ENCODE peak calls at places on chromosomes 2 and 18, in six cellular contexts. Z is NCI-H1417 treated with DMSO at 0.1 percent for 48 hours; L is activated CD8-positive, alpha-beta memory T cell treated with anti-CD3 and anti-CD28 coated beads, Interleukin-2, amount 50 U/mL, for 48 hours; C is PC-9; Y is iris pigment epithelial cell; F is HFF-Myc. X is an unnamed sample.
A peak's percentile ranks its signal among the peaks of the same experiment; 100 is the strongest.

GRCh38 chr2:153057743-153058142 is 339.3 kb downstream of the ARL6IP6 start:
- DNase-seq in L (no peak), C (no peak), Y (no peak), Z (no peak), F (no peak), X (no peak)

GRCh38 chr2:138827426-138828054 is 47.4 kb upstream of the NXPH2 start:
- DNase-seq in Z (peak; percentile 31), F (peak; percentile 39), C (peak; percentile 15), Y (peak; percentile 67), L (no peak), X (peak; percentile 67)

GRCh38 chr2:219010162-219010756 is 17.0 kb upstream of the CRYBA2 start:
- DNase-seq in F (no peak), Y (no peak), L (no peak), Z (no peak), C (peak; percentile 45), X (peak; percentile 39)

GRCh38 chr2:190210471-190210870 is 109.2 kb downstream of the HIBCH start:
- DNase-seq in C (no peak), Y (no peak), Z (no peak), L (no peak), F (no peak), X (no peak)

GRCh38 chr2:231666171-231667095 is 41.9 kb upstream of the PTMA start:
- DNase-seq in Y (peak; percentile 86), L (peak; percentile 38), C (peak; percentile 97), F (peak; percentile 88), Z (peak; percentile 68), X (peak; percentile 51)

GRCh38 chr2:24886114-24886501 is 33.9 kb downstream of the ADCY3 start:
- DNase-seq in Y (no peak), C (no peak), L (no peak), Z (no peak), F (no peak), X (no peak)

GRCh38 chr2:121804340-121804739 is 48.9 kb downstream of the TSN start:
- DNase-seq in F (no peak), Z (no peak), L (no peak), C (no peak), Y (peak; percentile 9), X (no peak)

GRCh38 chr18:71707985-71708500 is 836.1 kb downstream of the CBLN2 start:
- DNase-seq in F (no peak), Z (no peak), L (no peak), Y (no peak), C (no peak), X (no peak)

GRCh38 chr18:2881088-2881487 is 34.3 kb downstream of the EMILIN2 start:
- DNase-seq in Y (no peak), C (no peak), L (no peak), F (no peak), Z (no peak), X (no peak)

GRCh38 chr2:189304360-189304759 is 124.8 kb upstream of the COL5A2 start:
- DNase-seq in C (no peak), L (no peak), Z (no peak), Y (no peak), F (no peak), X (no peak)

GRCh38 chr2:37282746-37283145 is 41.9 kb downstream of the PRKD3 start:
- DNase-seq in C (no peak), Y (peak; percentile 56), Z (no peak), L (no peak), F (no peak), X (no peak)

GRCh38 chr2:216211141-216211540 is 102.0 kb downstream of the XRCC5 start:
- DNase-seq in L (no peak), C (peak; percentile 22), F (no peak), Y (no peak), Z (no peak), X (no peak)

GRCh38 chr2:190342601-190343000 is 788 bp upstream of the INPP1 start:
- DNase-seq in Y (no peak), L (no peak), Z (no peak), C (no peak), F (no peak), X (no peak)

GRCh38 chr18:58009166-58009565 is 34.9 kb upstream of the NEDD4L start:
- DNase-seq in Y (no peak), L (no peak), C (no peak), F (no peak), Z (no peak), X (no peak)

GRCh38 chr2:63013448-63013847 is 37.2 kb upstream of the OTX1 start:
- DNase-seq in Y (no peak), L (no peak), Z (no peak), C (no peak), F (no peak), X (no peak)

GRCh38 chr2:162301151-162301804 is 17.2 kb downstream of the IFIH1 start:
- DNase-seq in L (peak; percentile 69), Y (peak; percentile 76), F (peak; percentile 44), Z (no peak), C (peak; percentile 9), X (peak; percentile 69)

GRCh38 chr2:205058409-205058808 is 513.1 kb downstream of the PARD3B start:
- DNase-seq in L (no peak), F (no peak), Z (no peak), C (no peak), Y (peak; percentile 7), X (no peak)

GRCh38 chr2:181984060-181984459 is 1.6 kb upstream of the PPP1R1C start:
- DNase-seq in Z (no peak), Y (no peak), L (no peak), C (no peak), F (no peak), X (no peak)

GRCh38 chr2:79235135-79235534 is 75.6 kb upstream of the REG3A start:
- DNase-seq in L (no peak), Z (no peak), C (no peak), Y (no peak), F (no peak), X (no peak)

GRCh38 chr2:1548910-1549673 is 135.8 kb downstream of the TPO start:
- DNase-seq in C (no peak), L (no peak), Y (peak; percentile 8), F (no peak), Z (no peak), X (no peak)

GRCh38 chr2:112926707-112927106 is 15.7 kb downstream of the IL37 start:
- DNase-seq in F (no peak), Z (no peak), C (no peak), L (no peak), Y (no peak), X (no peak)

GRCh38 chr2:38925982-38926381 is 36.3 kb downstream of the ARHGEF33 start:
- DNase-seq in C (no peak), Y (no peak), Z (no peak), L (no peak), F (no peak), X (no peak)

GRCh38 chr2:240532032-240532775 is 25.6 kb downstream of the ANKMY1 start:
- DNase-seq in Z (no peak), F (no peak), Y (no peak), L (no peak), C (no peak), X (no peak)

GRCh38 chr2:3449936-3450335 is 69.4 kb downstream of the ADI1 start:
- DNase-seq in F (no peak), Z (no peak), L (no peak), Y (no peak), C (no peak), X (no peak)

GRCh38 chr2:20538308-20539132 is 91.6 kb downstream of the RHOB start:
- DNase-seq in Z (no peak), Y (no peak), F (no peak), C (no peak), L (no peak), X (no peak)

GRCh38 chr2:191333911-191334357 is 88.7 kb downstream of the MYO1B start:
- DNase-seq in Y (peak; percentile 90), F (peak; percentile 93), C (no peak), L (no peak), Z (no peak), X (no peak)

GRCh38 chr2:235051436-235052260 is 99.8 kb downstream of the SH3BP4 start:
- DNase-seq in C (no peak), L (no peak), F (no peak), Z (no peak), Y (peak; percentile 29), X (no peak)

GRCh38 chr2:29293830-29294438 is 178.7 kb downstream of the CLIP4 start:
- DNase-seq in Y (peak; percentile 30), C (peak; percentile 29), Z (no peak), F (no peak), L (no peak), X (peak; percentile 12)

GRCh38 chr2:96359310-96359709 is 23.7 kb downstream of the NCAPH start:
- DNase-seq in L (no peak), C (peak; percentile 35), Z (no peak), F (no peak), Y (no peak), X (no peak)

GRCh38 chr2:157497603-157498314 is 53.9 kb upstream of the CYTIP start:
- DNase-seq in Z (no peak), Y (peak; percentile 49), L (no peak), F (peak; percentile 11), C (no peak), X (peak; percentile 77)

GRCh38 chr2:7011376-7012083 is 94.3 kb downstream of the RNF144A start:
- DNase-seq in L (no peak), F (peak; percentile 76), C (no peak), Z (no peak), Y (peak; percentile 100), X (no peak)

GRCh38 chr2:85765081-85765731 is 11.4 kb downstream of the ATOH8 start:
- DNase-seq in L (no peak), C (peak; percentile 35), Z (no peak), F (no peak), Y (no peak), X (no peak)

GRCh38 chr2:110948027-110948687 is 172.6 kb upstream of the BCL2L11 start:
- DNase-seq in C (no peak), F (no peak), Z (no peak), L (no peak), Y (peak; percentile 1), X (no peak)

GRCh38 chr2:106542730-106543359 is 55.7 kb downstream of the CD8B2 start:
- DNase-seq in C (peak; percentile 52), F (no peak), L (peak; percentile 96), Z (peak; percentile 4), Y (peak; percentile 31), X (peak; percentile 70)

GRCh38 chr18:48293954-48294893 is 115.0 kb downstream of the ZBTB7C start:
- DNase-seq in C (no peak), L (peak; percentile 7), Z (peak; percentile 95), Y (no peak), F (no peak), X (no peak)

GRCh38 chr2:233422050-233422639 is 67.9 kb downstream of the DGKD start:
- DNase-seq in C (peak; percentile 92), Z (no peak), F (no peak), Y (peak; percentile 60), L (peak; percentile 72), X (no peak)